ENCODE peak calls at places on chromosomes 4 and X, in eight cellular contexts. T, G, K, Q, N, C, P and B are unnamed samples.

GRCh38 chr4:26021417-26022345 is 107.7 kb downstream of the SMIM20 start:
- DNase-seq in T (no peak), G (no peak), K (no peak), Q (no peak), N (no peak), C (peak; percentile 63), P (no peak), B (no peak)

GRCh38 chrX:117010243-117010642 is 547.5 kb upstream of the CT83 start:
- DNase-seq in T (no peak), G (no peak), K (no peak), Q (no peak), N (no peak), C (no peak), P (no peak), B (no peak)

GRCh38 chr4:13766722-13767495 is 139.4 kb upstream of the BOD1L1 start:
- DNase-seq in T (no peak), G (no peak), K (no peak), Q (no peak), N (no peak), C (no peak), P (no peak), B (no peak)

GRCh38 chr4:8571702-8572685 is 8.2 kb upstream of the GPR78 start:
- DNase-seq in T (no peak), G (no peak), K (no peak), Q (no peak), N (no peak), C (peak; percentile 40), P (no peak), B (no peak)

GRCh38 chrX:149286940-149287349 is 218.2 kb downstream of the IDS start:
- DNase-seq in T (peak; percentile 14), G (peak; percentile 35), K (peak; percentile 11), Q (peak; percentile 24), N (no peak), C (peak; percentile 24), P (peak; percentile 34), B (peak; percentile 34)

GRCh38 chr4:105283501-105283900 is 136.8 kb downstream of the TET2 start:
- DNase-seq in T (no peak), G (no peak), K (no peak), Q (no peak), N (no peak), C (no peak), P (no peak), B (no peak)

GRCh38 chrX:129077384-129077783 is 445.9 kb downstream of the SMARCA1 start:
- DNase-seq in T (no peak), G (no peak), K (no peak), Q (no peak), N (no peak), C (no peak), P (no peak), B (no peak)

GRCh38 chr4:27574743-27575142 is 714.1 kb downstream of the STIM2 start:
- DNase-seq in T (no peak), G (no peak), K (no peak), Q (no peak), N (no peak), C (no peak), P (no peak), B (no peak)

GRCh38 chr4:144338834-144339233 is 198.3 kb upstream of the GYPA start:
- DNase-seq in T (no peak), G (no peak), K (no peak), Q (no peak), N (no peak), C (no peak), P (no peak), B (no peak)

GRCh38 chr4:7831330-7831729 is 108.3 kb downstream of the AFAP1 start:
- DNase-seq in T (no peak), G (peak; percentile 15), K (no peak), Q (peak; percentile 30), N (no peak), C (peak; percentile 53), P (no peak), B (peak; percentile 98)

GRCh38 chrX:40097492-40098263 is at the start of gene BCOR:
- DNase-seq in T (no peak), G (peak; percentile 88), K (peak; percentile 77), Q (peak; percentile 74), N (no peak), C (peak; percentile 91), P (peak; percentile 73), B (peak; percentile 78)

GRCh38 chrX:85379174-85379907 is at the start of gene POF1B:
- DNase-seq in T (no peak), G (peak; percentile 5), K (no peak), Q (no peak), N (no peak), C (peak; percentile 91), P (peak; percentile 21), B (no peak)

GRCh38 chrX:2677764-2678163 is 13.3 kb upstream of the CD99 start:
- DNase-seq in T (no peak), G (peak; percentile 84), K (no peak), Q (no peak), N (peak; percentile 96), C (no peak), P (peak; percentile 24), B (peak; percentile 95)

GRCh38 chrX:108584617-108585211 is 145.1 kb downstream of the COL4A5 start:
- DNase-seq in T (no peak), G (peak; percentile 12), K (peak; percentile 1), Q (peak; percentile 0), N (no peak), C (peak; percentile 4), P (no peak), B (peak; percentile 14)

GRCh38 chr4:124188601-124189000 is 523.9 kb downstream of the ANKRD50 start:
- DNase-seq in T (no peak), G (no peak), K (no peak), Q (no peak), N (no peak), C (no peak), P (no peak), B (no peak)

GRCh38 chr4:62601737-62602136 is 1401.6 kb downstream of the ADGRL3 start:
- DNase-seq in T (no peak), G (no peak), K (no peak), Q (no peak), N (no peak), C (no peak), P (no peak), B (no peak)

GRCh38 chr4:86564795-86565194 is 29.3 kb upstream of the PTPN13 start:
- DNase-seq in T (no peak), G (no peak), K (no peak), Q (no peak), N (no peak), C (peak; percentile 18), P (peak; percentile 63), B (no peak)

GRCh38 chr4:127965803-127966175 is 583 bp downstream of the ABHD18 start:
- DNase-seq in T (no peak), G (peak; percentile 60), K (peak; percentile 57), Q (peak; percentile 87), N (no peak), C (peak; percentile 76), P (peak; percentile 75), B (peak; percentile 40)

GRCh38 chrX:39975094-39975865 is 122.5 kb downstream of the BCOR start:
- DNase-seq in T (no peak), G (no peak), K (no peak), Q (no peak), N (no peak), C (peak; percentile 94), P (peak; percentile 52), B (no peak)

GRCh38 chrX:40006025-40007017 is 91.4 kb downstream of the BCOR start:
- DNase-seq in T (no peak), G (peak; percentile 73), K (no peak), Q (no peak), N (no peak), C (peak; percentile 6), P (no peak), B (peak; percentile 35)